ENCODE peak calls at places on chromosomes 7 and 10, in nine cellular contexts. One of them, this sample, is unnamed.
A peak's percentile ranks its signal among the peaks of the same experiment; 100 is the strongest.

GRCh38 chr10:77943086-77943901 is 16.7 kb upstream of the DLG5 start:
- DNase-seq in CD8-positive, alpha-beta T cell: no peak
- DNase-seq in neural progenitor cell: no peak
- DNase-seq in heart right ventricle: no peak
- DNase-seq in fibroblast of lung: peak; percentile 86
- DNase-seq in stomach: no peak
- DNase-seq in SJSA1: peak; percentile 85
- DNase-seq in K562: no peak
- DNase-seq in uterus: no peak
- DNase-seq in this sample: peak; percentile 57

GRCh38 chr7:66558201-66558641 is 70.5 kb upstream of the KCTD7 start:
- DNase-seq in CD8-positive, alpha-beta T cell: no peak
- DNase-seq in neural progenitor cell: no peak
- DNase-seq in heart right ventricle: no peak
- DNase-seq in fibroblast of lung: no peak
- DNase-seq in stomach: no peak
- DNase-seq in SJSA1: no peak
- DNase-seq in K562: no peak
- DNase-seq in uterus: no peak
- DNase-seq in this sample: no peak

GRCh38 chr7:11458736-11459483 is 373.1 kb downstream of the THSD7A start:
- DNase-seq in CD8-positive, alpha-beta T cell: no peak
- DNase-seq in neural progenitor cell: no peak
- DNase-seq in heart right ventricle: no peak
- DNase-seq in fibroblast of lung: peak; percentile 90
- DNase-seq in stomach: no peak
- DNase-seq in SJSA1: peak; percentile 39
- DNase-seq in K562: no peak
- DNase-seq in uterus: no peak
- DNase-seq in this sample: peak; percentile 57

GRCh38 chr10:86876748-86877147 is 80.7 kb downstream of the MMRN2 start:
- DNase-seq in CD8-positive, alpha-beta T cell: no peak
- DNase-seq in neural progenitor cell: no peak
- DNase-seq in heart right ventricle: no peak
- DNase-seq in fibroblast of lung: peak; percentile 12
- DNase-seq in stomach: no peak
- DNase-seq in SJSA1: no peak
- DNase-seq in K562: no peak
- DNase-seq in uterus: no peak
- DNase-seq in this sample: peak; percentile 15

GRCh38 chr10:29862926-29863614 is 196.3 kb downstream of the JCAD start:
- DNase-seq in CD8-positive, alpha-beta T cell: no peak
- DNase-seq in neural progenitor cell: no peak
- DNase-seq in heart right ventricle: no peak
- DNase-seq in fibroblast of lung: peak; percentile 98
- DNase-seq in stomach: no peak
- DNase-seq in SJSA1: peak; percentile 50
- DNase-seq in K562: no peak
- DNase-seq in uterus: no peak
- DNase-seq in this sample: peak; percentile 63

GRCh38 chr7:82319674-82320118 is 123.9 kb downstream of the CACNA2D1 start:
- DNase-seq in CD8-positive, alpha-beta T cell: no peak
- DNase-seq in neural progenitor cell: peak; percentile 42
- DNase-seq in heart right ventricle: peak; percentile 85
- DNase-seq in fibroblast of lung: peak; percentile 90
- DNase-seq in stomach: peak; percentile 70
- DNase-seq in SJSA1: peak; percentile 57
- DNase-seq in K562: no peak
- DNase-seq in uterus: peak; percentile 69
- DNase-seq in this sample: peak; percentile 74

GRCh38 chr10:110364531-110364937 is 59.8 kb upstream of the SMNDC1 start:
- DNase-seq in CD8-positive, alpha-beta T cell: no peak
- DNase-seq in neural progenitor cell: no peak
- DNase-seq in heart right ventricle: no peak
- DNase-seq in fibroblast of lung: no peak
- DNase-seq in stomach: no peak
- DNase-seq in SJSA1: no peak
- DNase-seq in K562: no peak
- DNase-seq in uterus: no peak
- DNase-seq in this sample: no peak

GRCh38 chr10:47438857-47439474 is 44.9 kb downstream of the ANXA8 start:
- DNase-seq in CD8-positive, alpha-beta T cell: no peak
- DNase-seq in neural progenitor cell: peak; percentile 87
- DNase-seq in heart right ventricle: no peak
- DNase-seq in fibroblast of lung: peak; percentile 70
- DNase-seq in stomach: peak; percentile 82
- DNase-seq in SJSA1: peak; percentile 10
- DNase-seq in K562: no peak
- DNase-seq in uterus: no peak
- DNase-seq in this sample: peak; percentile 71

GRCh38 chr7:102125127-102125561 is 161.5 kb upstream of the SH2B2 start:
- DNase-seq in CD8-positive, alpha-beta T cell: no peak
- DNase-seq in neural progenitor cell: peak; percentile 49
- DNase-seq in heart right ventricle: peak; percentile 56
- DNase-seq in fibroblast of lung: peak; percentile 92
- DNase-seq in stomach: no peak
- DNase-seq in SJSA1: peak; percentile 88
- DNase-seq in K562: no peak
- DNase-seq in uterus: peak; percentile 67
- DNase-seq in this sample: peak; percentile 82

GRCh38 chr7:73433924-73434700 is 534 bp downstream of the FZD9 start:
- DNase-seq in CD8-positive, alpha-beta T cell: no peak
- DNase-seq in neural progenitor cell: no peak
- DNase-seq in heart right ventricle: no peak
- DNase-seq in fibroblast of lung: no peak
- DNase-seq in stomach: no peak
- DNase-seq in SJSA1: peak; percentile 22
- DNase-seq in K562: no peak
- DNase-seq in uterus: no peak
- DNase-seq in this sample: no peak

GRCh38 chr10:45581497-45582385 is 90.8 kb downstream of the ZFAND4 start:
- DNase-seq in CD8-positive, alpha-beta T cell: no peak
- DNase-seq in neural progenitor cell: no peak
- DNase-seq in heart right ventricle: no peak
- DNase-seq in fibroblast of lung: peak; percentile 23
- DNase-seq in stomach: no peak
- DNase-seq in SJSA1: no peak
- DNase-seq in K562: no peak
- DNase-seq in uterus: no peak
- DNase-seq in this sample: peak; percentile 15

GRCh38 chr7:80210400-80210799 is 75.8 kb downstream of the GNAI1 start:
- DNase-seq in CD8-positive, alpha-beta T cell: no peak
- DNase-seq in neural progenitor cell: no peak
- DNase-seq in heart right ventricle: no peak
- DNase-seq in fibroblast of lung: no peak
- DNase-seq in stomach: no peak
- DNase-seq in SJSA1: peak; percentile 27
- DNase-seq in K562: no peak
- DNase-seq in uterus: no peak
- DNase-seq in this sample: peak; percentile 24

GRCh38 chr7:117873056-117873932 is at the start of gene CTTNBP2:
- DNase-seq in CD8-positive, alpha-beta T cell: no peak
- DNase-seq in neural progenitor cell: peak; percentile 90
- DNase-seq in heart right ventricle: peak; percentile 57
- DNase-seq in fibroblast of lung: peak; percentile 62
- DNase-seq in stomach: peak; percentile 45
- DNase-seq in SJSA1: no peak
- DNase-seq in K562: peak; percentile 17
- DNase-seq in uterus: peak; percentile 62
- DNase-seq in this sample: peak; percentile 80
- H3K4me1 ChIP-seq in CD8-positive, alpha-beta T cell: peaks cover 5% of the 10 kb centered on the region
- H3K4me1 ChIP-seq in neural progenitor cell: peaks cover 65% of the 10 kb centered on the region
- H3K4me1 ChIP-seq in heart right ventricle: peaks cover 11% of the 10 kb centered on the region
- H3K4me1 ChIP-seq in fibroblast of lung: peaks cover 8% of the 10 kb centered on the region
- H3K4me1 ChIP-seq in stomach: peaks cover 18% of the 10 kb centered on the region
- H3K4me1 ChIP-seq in SJSA1: peaks cover 13% of the 10 kb centered on the region
- H3K4me1 ChIP-seq in K562: peaks cover 12% of the 10 kb centered on the region
- H3K4me1 ChIP-seq in uterus: peaks cover 12% of the 10 kb centered on the region
- H3K4me1 ChIP-seq in this sample: peaks cover 13% of the 10 kb centered on the region

GRCh38 chr10:31962826-31963597 is 34.4 kb upstream of the ARHGAP12 start:
- DNase-seq in CD8-positive, alpha-beta T cell: no peak
- DNase-seq in neural progenitor cell: no peak
- DNase-seq in heart right ventricle: no peak
- DNase-seq in fibroblast of lung: no peak
- DNase-seq in stomach: no peak
- DNase-seq in SJSA1: no peak
- DNase-seq in K562: no peak
- DNase-seq in uterus: no peak
- DNase-seq in this sample: no peak

GRCh38 chr10:31961264-31961663 is 32.6 kb upstream of the ARHGAP12 start:
- DNase-seq in CD8-positive, alpha-beta T cell: no peak
- DNase-seq in neural progenitor cell: no peak
- DNase-seq in heart right ventricle: no peak
- DNase-seq in fibroblast of lung: no peak
- DNase-seq in stomach: peak; percentile 32
- DNase-seq in SJSA1: no peak
- DNase-seq in K562: no peak
- DNase-seq in uterus: no peak
- DNase-seq in this sample: no peak

GRCh38 chr10:31959461-31960173 is 31.0 kb upstream of the ARHGAP12 start:
- DNase-seq in CD8-positive, alpha-beta T cell: no peak
- DNase-seq in neural progenitor cell: no peak
- DNase-seq in heart right ventricle: no peak
- DNase-seq in fibroblast of lung: no peak
- DNase-seq in stomach: no peak
- DNase-seq in SJSA1: no peak
- DNase-seq in K562: no peak
- DNase-seq in uterus: no peak
- DNase-seq in this sample: no peak

GRCh38 chr10:31963598-31963980 is 35.0 kb upstream of the ARHGAP12 start:
- DNase-seq in CD8-positive, alpha-beta T cell: no peak
- DNase-seq in neural progenitor cell: no peak
- DNase-seq in heart right ventricle: no peak
- DNase-seq in fibroblast of lung: no peak
- DNase-seq in stomach: no peak
- DNase-seq in SJSA1: no peak
- DNase-seq in K562: no peak
- DNase-seq in uterus: no peak
- DNase-seq in this sample: no peak

DNA sequence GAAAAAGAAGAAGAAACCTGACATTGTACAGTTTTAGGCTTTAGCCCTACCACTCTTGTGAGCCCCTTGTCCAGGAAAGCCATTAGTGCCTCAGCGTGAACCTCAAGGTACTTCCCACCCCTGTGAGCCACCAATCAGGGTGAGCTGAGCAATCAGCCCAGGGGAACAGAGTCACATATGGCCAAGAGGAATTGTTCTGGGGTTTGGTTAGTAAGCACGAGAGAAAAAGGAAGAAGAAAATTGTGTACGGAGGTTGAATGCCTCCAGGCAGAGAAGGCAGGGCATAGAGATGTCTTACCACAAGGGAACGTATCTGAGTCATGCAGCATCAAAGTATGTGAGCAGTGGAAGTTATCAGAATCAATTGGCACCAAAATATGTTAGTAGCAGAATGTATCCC is 33.0 kb upstream of the ARHGAP12 start:
- DNase-seq in CD8-positive, alpha-beta T cell: no peak
- DNase-seq in neural progenitor cell: no peak
- DNase-seq in heart right ventricle: no peak
- DNase-seq in fibroblast of lung: peak; percentile 85
- DNase-seq in stomach: no peak
- DNase-seq in SJSA1: peak; percentile 50
- DNase-seq in K562: no peak
- DNase-seq in uterus: no peak
- DNase-seq in this sample: peak; percentile 74
- H3K4me3 ChIP-seq in CD8-positive, alpha-beta T cell: no peak overlapping the region
- H3K4me3 ChIP-seq in neural progenitor cell: no peak overlapping the region
- H3K4me3 ChIP-seq in heart right ventricle: no peak overlapping the region
- H3K4me3 ChIP-seq in fibroblast of lung: no peak overlapping the region
- H3K4me3 ChIP-seq in stomach: no peak overlapping the region
- H3K4me3 ChIP-seq in SJSA1: no peak overlapping the region
- H3K4me3 ChIP-seq in K562: no peak overlapping the region
- H3K4me3 ChIP-seq in uterus: no peak overlapping the region
- H3K4me3 ChIP-seq in this sample: no peak overlapping the region

DNA sequence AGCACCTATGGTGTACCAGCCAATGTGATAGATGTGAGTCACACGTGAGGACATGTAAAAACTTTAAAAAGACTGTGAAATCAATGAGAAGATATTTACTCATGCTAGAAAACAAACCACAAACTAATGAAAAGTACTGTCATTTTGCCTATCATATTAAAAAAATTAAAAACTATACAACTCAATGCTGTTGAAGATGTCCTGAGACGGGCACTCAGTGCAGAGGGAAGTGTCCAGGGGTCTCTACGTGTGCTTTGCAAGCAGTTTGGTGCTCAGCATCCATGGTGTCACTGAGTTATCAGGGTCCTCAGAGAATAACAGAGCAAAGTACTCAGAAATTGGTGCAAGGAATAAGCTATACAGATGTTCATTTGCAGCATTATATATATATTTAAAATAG is 162.3 kb downstream of the HECW1 start:
- DNase-seq in CD8-positive, alpha-beta T cell: no peak
- DNase-seq in neural progenitor cell: no peak
- DNase-seq in heart right ventricle: no peak
- DNase-seq in fibroblast of lung: no peak
- DNase-seq in stomach: no peak
- DNase-seq in SJSA1: no peak
- DNase-seq in K562: no peak
- DNase-seq in uterus: no peak
- DNase-seq in this sample: no peak
- H3K9me3 ChIP-seq in CD8-positive, alpha-beta T cell: no peaks in the 10 kb centered on the region
- H3K9me3 ChIP-seq in neural progenitor cell: no peaks in the 10 kb centered on the region
- H3K9me3 ChIP-seq in heart right ventricle: peaks cover 19% of the 10 kb centered on the region
- H3K9me3 ChIP-seq in fibroblast of lung: no peaks in the 10 kb centered on the region
- H3K9me3 ChIP-seq in stomach: no peaks in the 10 kb centered on the region
- H3K9me3 ChIP-seq in SJSA1: no peaks in the 10 kb centered on the region
- H3K9me3 ChIP-seq in K562: no peaks in the 10 kb centered on the region
- H3K9me3 ChIP-seq in uterus: no peaks in the 10 kb centered on the region
- H3K9me3 ChIP-seq in this sample: peaks cover 19% of the 10 kb centered on the region

GRCh38 chr7:140631006-140631405 is 9.6 kb downstream of the DENND2A start:
- DNase-seq in CD8-positive, alpha-beta T cell: no peak
- DNase-seq in neural progenitor cell: no peak
- DNase-seq in heart right ventricle: no peak
- DNase-seq in fibroblast of lung: no peak
- DNase-seq in stomach: no peak
- DNase-seq in SJSA1: no peak
- DNase-seq in K562: no peak
- DNase-seq in uterus: no peak
- DNase-seq in this sample: no peak

GRCh38 chr7:140621326-140622035 is 19.1 kb downstream of the DENND2A start:
- DNase-seq in CD8-positive, alpha-beta T cell: no peak
- DNase-seq in neural progenitor cell: no peak
- DNase-seq in heart right ventricle: no peak
- DNase-seq in fibroblast of lung: peak; percentile 66
- DNase-seq in stomach: no peak
- DNase-seq in SJSA1: peak; percentile 60
- DNase-seq in K562: no peak
- DNase-seq in uterus: no peak
- DNase-seq in this sample: peak; percentile 33

GRCh38 chr7:140631602-140632001 is 9.0 kb downstream of the DENND2A start:
- DNase-seq in CD8-positive, alpha-beta T cell: no peak
- DNase-seq in neural progenitor cell: no peak
- DNase-seq in heart right ventricle: no peak
- DNase-seq in fibroblast of lung: no peak
- DNase-seq in stomach: no peak
- DNase-seq in SJSA1: no peak
- DNase-seq in K562: no peak
- DNase-seq in uterus: no peak
- DNase-seq in this sample: no peak

GRCh38 chr7:140623995-140624902 is 16.4 kb downstream of the DENND2A start:
- DNase-seq in CD8-positive, alpha-beta T cell: no peak
- DNase-seq in neural progenitor cell: no peak
- DNase-seq in heart right ventricle: peak; percentile 53
- DNase-seq in fibroblast of lung: no peak
- DNase-seq in stomach: no peak
- DNase-seq in SJSA1: peak; percentile 47
- DNase-seq in K562: no peak
- DNase-seq in uterus: peak; percentile 74
- DNase-seq in this sample: no peak

GRCh38 chr7:140625908-140626868 is 14.4 kb downstream of the DENND2A start:
- DNase-seq in CD8-positive, alpha-beta T cell: no peak
- DNase-seq in neural progenitor cell: peak; percentile 48
- DNase-seq in heart right ventricle: peak; percentile 91
- DNase-seq in fibroblast of lung: peak; percentile 97
- DNase-seq in stomach: peak; percentile 72
- DNase-seq in SJSA1: peak; percentile 99
- DNase-seq in K562: no peak
- DNase-seq in uterus: peak; percentile 97
- DNase-seq in this sample: peak; percentile 94
- H3K4me1 ChIP-seq in CD8-positive, alpha-beta T cell: no peaks in the 10 kb centered on the region
- H3K4me1 ChIP-seq in neural progenitor cell: peaks cover 7% of the 10 kb centered on the region
- H3K4me1 ChIP-seq in heart right ventricle: peaks cover 42% of the 10 kb centered on the region
- H3K4me1 ChIP-seq in fibroblast of lung: peaks cover 29% of the 10 kb centered on the region
- H3K4me1 ChIP-seq in stomach: peaks cover 19% of the 10 kb centered on the region
- H3K4me1 ChIP-seq in SJSA1: peaks cover 61% of the 10 kb centered on the region
- H3K4me1 ChIP-seq in K562: no peaks in the 10 kb centered on the region
- H3K4me1 ChIP-seq in uterus: peaks cover 24% of the 10 kb centered on the region
- H3K4me1 ChIP-seq in this sample: peaks cover 57% of the 10 kb centered on the region